ENCODE peak calls at places on chromosomes 6 and 20, in ten cellular contexts. U is fibroblast of pulmonary artery; J is activated naive CD4-positive, alpha-beta T cell treated with anti-CD3 and anti-CD28 coated beads for 36 hours; W is effector CD4-positive, alpha-beta T cell; N is activated T-cell treated with anti-CD3 and anti-CD28 coated beads for 4 hours; P is CD8-positive, alpha-beta T cell; G is CD8-positive, alpha-beta memory T cell; E is progenitor cell of endocrine pancreas; B is epithelial cell of esophagus; Z is activated CD8-positive, alpha-beta memory T cell treated with anti-CD3 and anti-CD28 coated beads, Interleukin-2, amount 10 ng/mL, durations not matched to agents 7 days and 5 days. F is an unnamed sample.

GRCh38 chr20:42530855-42531674 is 658.6 kb downstream of the PTPRT start:
- DNase-seq in U (peak), J (peak), W (no peak), N (no peak), P (no peak), G (no peak), E (no peak), B (peak), Z (no peak), F (no peak)

GRCh38 chr6:14074723-14075503 is 42.7 kb upstream of the CD83 start:
- DNase-seq in U (peak), J (peak), W (no peak), N (peak), P (no peak), G (peak), E (no peak), B (peak), Z (no peak), F (peak)

GRCh38 chr6:105322499-105323231 is 80.2 kb downstream of the PREP start:
- DNase-seq in U (no peak), J (no peak), W (no peak), N (no peak), P (no peak), G (no peak), E (no peak), B (peak), Z (no peak), F (no peak)

GRCh38 chr6:21538186-21538798 is 55.3 kb upstream of the SOX4 start:
- DNase-seq in U (no peak), J (no peak), W (no peak), N (no peak), P (no peak), G (no peak), E (no peak), B (peak), Z (no peak), F (no peak)

GRCh38 chr20:50995506-50995905 is 27.4 kb downstream of the KCNG1 start:
- DNase-seq in U (peak), J (no peak), W (no peak), N (no peak), P (no peak), G (no peak), E (no peak), B (peak), Z (no peak), F (no peak)

GRCh38 chr6:41021832-41022231 is 17.2 kb downstream of the UNC5CL start:
- DNase-seq in U (peak), J (no peak), W (no peak), N (no peak), P (no peak), G (no peak), E (no peak), B (peak), Z (no peak), F (no peak)

GRCh38 chr6:44003345-44004061 is 123.7 kb downstream of the MRPL14 start:
- DNase-seq in U (no peak), J (peak), W (no peak), N (no peak), P (no peak), G (no peak), E (no peak), B (no peak), Z (no peak), F (no peak)

GRCh38 chr6:64732888-64733287 is 974.1 kb downstream of the EYS start:
- DNase-seq in U (peak), J (no peak), W (no peak), N (no peak), P (no peak), G (no peak), E (no peak), B (peak), Z (no peak), F (no peak)